ENCODE peak calls at places on chromosomes 5 and 9, in five cellular contexts. K is tibial nerve, P is A549, Z is lung, V is breast epithelium. M is an unnamed sample.

GRCh38 chr9:21657966-21658667 is 144.3 kb upstream of the MTAP start:
- DNase-seq in V (no peak), P (no peak), Z (no peak), K (no peak), M (no peak)

GRCh38 chr9:31394040-31394473 is 990.4 kb upstream of the ACO1 start:
- DNase-seq in V (no peak), K (no peak), P (no peak), Z (no peak), M (peak; percentile 63)

GRCh38 chr9:137370865-137371520 is 52.0 kb downstream of the EXD3 start:
- DNase-seq in K (no peak), Z (no peak), V (no peak), P (no peak), M (no peak)

GRCh38 chr5:107826311-107827000 is 155.7 kb upstream of the EFNA5 start:
- DNase-seq in P (no peak), Z (no peak), K (no peak), V (no peak), M (no peak)

GRCh38 chr5:78527054-78527884 is 121.3 kb downstream of the LHFPL2 start:
- DNase-seq in P (peak; percentile 86), K (peak; percentile 78), Z (peak; percentile 61), V (peak; percentile 52), M (peak; percentile 91)

GRCh38 chr5:100777680-100778281 is 125.3 kb downstream of the ST8SIA4 start:
- DNase-seq in Z (no peak), V (no peak), K (peak; percentile 61), P (peak; percentile 42), M (peak; percentile 73)

GRCh38 chr9:88583901-88584596 is 49.1 kb downstream of the NXNL2 start:
- DNase-seq in Z (no peak), V (no peak), P (no peak), K (no peak), M (peak; percentile 59)

GRCh38 chr5:125719681-125720676 is 703.2 kb upstream of the GRAMD2B start:
- DNase-seq in Z (peak; percentile 49), P (no peak), K (no peak), V (no peak), M (peak; percentile 61)

GRCh38 chr5:80654054-80654390 is 430 bp upstream of the MSH3 start:
- DNase-seq in P (peak; percentile 6), K (no peak), Z (no peak), V (no peak), M (no peak)

GRCh38 chr5:132622608-132623007 is 35.4 kb upstream of the IL13 start:
- DNase-seq in K (no peak), Z (no peak), V (no peak), P (no peak), M (no peak)

GRCh38 chr9:37100317-37100716 is 20.1 kb upstream of the ZCCHC7 start:
- DNase-seq in Z (no peak), V (no peak), P (no peak), K (no peak), M (peak; percentile 72)

GRCh38 chr9:89532478-89532877 is 34.6 kb upstream of the SEMA4D start:
- DNase-seq in Z (no peak), V (no peak), P (no peak), K (no peak), M (no peak)

GRCh38 chr9:121974421-121974820 is 118.7 kb downstream of the TTLL11 start:
- DNase-seq in V (no peak), P (no peak), Z (no peak), K (no peak), M (peak; percentile 61)

GRCh38 chr5:78600656-78601452 is 47.7 kb downstream of the LHFPL2 start:
- DNase-seq in K (no peak), V (no peak), P (peak; percentile 79), Z (no peak), M (no peak)

GRCh38 chr9:89029788-89030187 is 38.5 kb downstream of the S1PR3 start:
- DNase-seq in Z (no peak), K (no peak), V (no peak), P (no peak), M (no peak)

GRCh38 chr5:163409384-163409783 is 28.0 kb upstream of the CCNG1 start:
- DNase-seq in V (no peak), Z (no peak), P (no peak), K (no peak), M (no peak)

GRCh38 chr5:68515514-68515913 is 300.0 kb downstream of the PIK3R1 start:
- DNase-seq in P (no peak), K (no peak), Z (no peak), V (no peak), M (no peak)

GRCh38 chr9:109401169-109401989 is 80.5 kb upstream of the EPB41L4B start:
- DNase-seq in P (peak; percentile 74), Z (peak; percentile 66), V (no peak), K (peak; percentile 10), M (peak; percentile 38)

GRCh38 chr5:148880197-148880596 is 53.8 kb downstream of the ADRB2 start:
- DNase-seq in P (no peak), Z (no peak), V (no peak), K (no peak), M (no peak)

GRCh38 chr5:23235246-23235645 is 272.2 kb upstream of the PRDM9 start:
- DNase-seq in P (no peak), K (no peak), Z (no peak), V (no peak), M (peak; percentile 47)

GRCh38 chr9:91741529-91741928 is 208.5 kb downstream of the ROR2 start:
- DNase-seq in P (no peak), V (no peak), K (no peak), Z (no peak), M (peak; percentile 67)

GRCh38 chr5:110255194-110255593 is 471.3 kb downstream of the TMEM232 start:
- DNase-seq in Z (no peak), V (no peak), K (no peak), P (no peak), M (no peak)

GRCh38 chr5:109721741-109722140 is 32.0 kb downstream of the MAN2A1 start:
- DNase-seq in K (no peak), P (no peak), Z (no peak), V (no peak), M (no peak)

GRCh38 chr9:107389617-107390071 is 99.9 kb downstream of the KLF4 start:
- DNase-seq in V (peak; percentile 92), P (peak; percentile 13), K (peak; percentile 68), Z (peak; percentile 52), M (peak; percentile 85)

GRCh38 chr9:6484210-6484609 is 71.2 kb downstream of the UHRF2 start:
- DNase-seq in K (no peak), Z (no peak), P (no peak), V (no peak), M (no peak)

GRCh38 chr5:160938532-160938931 is 86.5 kb upstream of the ATP10B start:
- DNase-seq in P (peak; percentile 19), Z (peak; percentile 64), V (peak; percentile 21), K (no peak), M (peak; percentile 83)

GRCh38 chr5:150458819-150459557 is 9.4 kb upstream of the RPS14 start:
- DNase-seq in Z (peak; percentile 86), K (peak; percentile 87), P (peak; percentile 72), V (peak; percentile 66), M (no peak)

GRCh38 chr5:125011982-125012381 is 265.5 kb upstream of the ZNF608 start:
- DNase-seq in Z (no peak), K (no peak), V (no peak), P (no peak), M (no peak)

GRCh38 chr5:80591352-80591751 is 21.3 kb upstream of the ANKRD34B start:
- DNase-seq in K (no peak), P (no peak), V (no peak), Z (no peak), M (no peak)

GRCh38 chr5:137845472-137845871 is 22.2 kb upstream of the MYOT start:
- DNase-seq in P (no peak), V (no peak), K (no peak), Z (no peak), M (no peak)

GRCh38 chr9:38683336-38683735 is 36.6 kb downstream of the FAM240B start:
- DNase-seq in Z (no peak), V (no peak), P (no peak), K (no peak), M (no peak)

GRCh38 chr9:87512321-87512720 is 14.7 kb downstream of the DAPK1 start:
- DNase-seq in K (no peak), P (no peak), Z (no peak), V (no peak), M (no peak)

GRCh38 chr5:36610629-36611028 is 4.2 kb downstream of the SLC1A3 start:
- DNase-seq in P (no peak), K (no peak), V (no peak), Z (no peak), M (no peak)
- TF ChIP-seq CTCF in P (no peak), K (no peak), V (no peak), Z (no peak), M (no peak)

GRCh38 chr9:80326105-80326504 is 754.3 kb downstream of the TLE4 start:
- DNase-seq in K (no peak), P (no peak), Z (no peak), V (no peak), M (no peak)
- H3K27ac ChIP-seq in K (no peak overlapping the region), P (no peak overlapping the region), Z (no peak overlapping the region), V (no peak overlapping the region), M (no peak overlapping the region)

GRCh38 chr9:131712151-131712716 is 27.6 kb downstream of the RAPGEF1 start:
- DNase-seq in V (no peak), P (no peak), Z (no peak), K (no peak), M (no peak)
- H3K4me1 ChIP-seq in V (no peaks in the 10 kb centered on the region), P (peaks cover 54% of the 10 kb centered on the region), Z (peaks cover 23% of the 10 kb centered on the region), K (peaks cover 19% of the 10 kb centered on the region), M (peaks cover 27% of the 10 kb centered on the region)

DNA sequence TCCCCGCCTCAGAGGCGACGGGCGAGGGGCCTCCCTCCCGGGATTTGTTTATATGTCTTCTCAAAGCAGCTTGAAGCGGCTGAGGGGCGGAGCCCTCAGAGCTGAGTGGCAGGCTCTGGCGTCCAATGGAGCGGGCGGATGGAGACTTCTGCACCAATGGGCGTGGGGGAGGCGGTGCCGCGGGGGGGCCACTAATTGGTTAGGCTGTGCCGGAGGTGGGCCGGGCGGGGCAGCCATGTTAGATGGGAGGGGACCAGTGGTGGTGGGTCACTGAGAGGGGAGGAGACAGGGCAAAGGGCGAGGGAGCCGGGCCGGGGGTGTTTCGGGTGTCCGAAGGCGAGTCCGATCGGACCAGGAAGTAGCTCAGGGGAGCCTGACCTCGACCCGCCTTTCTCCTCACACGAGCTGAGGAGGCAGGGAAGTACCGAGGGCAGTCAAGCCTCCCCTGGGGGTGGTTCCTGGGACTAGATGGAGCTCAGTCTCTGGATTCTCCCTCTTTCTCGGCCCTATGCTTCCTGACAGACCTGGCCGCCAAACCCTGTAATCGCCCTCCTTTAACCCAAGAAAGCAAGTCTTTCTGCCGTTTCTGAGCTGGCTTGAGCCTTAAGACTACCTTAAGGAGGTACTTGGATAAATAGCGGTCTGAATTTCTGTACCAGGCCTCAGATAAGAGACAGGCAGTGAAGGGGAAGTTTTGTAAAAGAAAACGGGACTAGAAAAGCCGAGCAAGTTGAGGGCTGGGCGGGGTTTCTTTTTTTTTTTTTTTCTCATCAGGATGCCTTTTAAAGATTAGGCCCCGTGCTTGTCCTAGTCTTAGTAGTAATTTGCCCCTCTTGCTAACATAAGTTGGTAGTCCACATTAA is 1.1 kb downstream of the CREBRF start:
- DNase-seq in Z (peak; percentile 99), P (peak; percentile 99), K (peak; percentile 98), V (peak; percentile 99), M (peak; percentile 96)
- TF ChIP-seq CTCF in Z (no peak), P (no peak), K (peak; percentile 55), V (peak; percentile 15), M (no peak)

GRCh38 chr5:76715734-76716455 is at the start of gene F2R:
- DNase-seq in Z (no peak), K (peak; percentile 21), V (no peak), P (peak; percentile 69), M (no peak)
- H3K27ac ChIP-seq in Z (peak within 1 kb of the TSS; percentile 48), K (peak within 1 kb of the TSS; percentile 23), V (peak within 1 kb of the TSS; percentile 80), P (peak within 1 kb of the TSS; percentile 95), M (peak within 1 kb of the TSS; percentile 89)